ENCODE peak calls at places on chromosomes 11 and 22, in eight cellular contexts. H is nephron progenitor cell, C is keratinocyte, I is fibroblast of mammary gland, T is left ventricle myocardium inferior, W is OCI-LY7, A is IMR-90, Q is NB4. D is an unnamed sample.

GRCh38 chr11:118916842-118917388 is 8.8 kb downstream of the BCL9L start:
- DNase-seq in T (peak; percentile 75), C (no peak), W (no peak), A (peak; percentile 75), Q (no peak), H (peak; percentile 47), I (peak; percentile 91), D (peak; percentile 27)

GRCh38 chr22:23841736-23842404 is 3.1 kb upstream of the DERL3 start:
- DNase-seq in A (no peak), C (no peak), Q (no peak), T (no peak), H (peak; percentile 49), W (no peak), I (no peak), D (no peak)

GRCh38 chr11:73359930-73360742 is 16.1 kb upstream of the RELT start:
- DNase-seq in H (peak; percentile 45), I (peak; percentile 54), Q (peak; percentile 59), T (no peak), A (peak; percentile 49), W (peak; percentile 59), C (no peak), D (no peak)

GRCh38 chr11:130455493-130456127 is 7.2 kb downstream of the ADAMTS15 start:
- DNase-seq in Q (no peak), I (no peak), H (no peak), C (no peak), W (no peak), T (no peak), A (no peak), D (peak; percentile 42)

GRCh38 chr11:44016129-44016528 is 31.7 kb upstream of the ACCSL start:
- DNase-seq in I (peak; percentile 94), C (no peak), A (peak; percentile 67), T (peak; percentile 71), H (no peak), Q (peak; percentile 35), W (no peak), D (peak; percentile 30)

GRCh38 chr22:43171019-43171491 is 15.9 kb downstream of the TTLL12 start:
- DNase-seq in I (no peak), H (no peak), Q (no peak), C (no peak), T (no peak), W (no peak), A (no peak), D (no peak)

GRCh38 chr22:25644122-25644521 is 79.6 kb downstream of the GRK3 start:
- DNase-seq in I (no peak), H (no peak), C (no peak), Q (no peak), A (peak; percentile 6), T (peak; percentile 44), W (no peak), D (no peak)

GRCh38 chr11:102079625-102080024 is 30.6 kb upstream of the YAP1 start:
- DNase-seq in W (no peak), T (no peak), I (no peak), C (no peak), Q (no peak), H (no peak), A (no peak), D (no peak)

GRCh38 chr11:19311306-19312030 is 70.7 kb upstream of the E2F8 start:
- DNase-seq in C (no peak), I (peak; percentile 61), A (peak; percentile 50), Q (peak; percentile 57), H (peak; percentile 85), T (peak; percentile 52), W (peak; percentile 58), D (peak; percentile 78)

GRCh38 chr11:75200531-75200930 is 40.0 kb upstream of the TPBGL start:
- DNase-seq in A (no peak), T (no peak), H (no peak), W (no peak), I (no peak), Q (no peak), C (no peak), D (no peak)

GRCh38 chr11:66595245-66595904 is 2.4 kb downstream of the CCS start:
- DNase-seq in C (no peak), Q (peak; percentile 85), W (no peak), H (no peak), A (peak; percentile 76), T (peak; percentile 62), I (no peak), D (no peak)

GRCh38 chr11:109423114-109423859 is 1.3 kb downstream of the C11orf87 start:
- DNase-seq in A (no peak), C (no peak), H (peak; percentile 47), W (no peak), I (no peak), Q (peak; percentile 67), T (no peak), D (no peak)

GRCh38 chr11:33868646-33869461 is 23.0 kb downstream of the LMO2 start:
- DNase-seq in T (no peak), Q (no peak), W (no peak), I (no peak), C (no peak), A (no peak), H (peak; percentile 37), D (no peak)

GRCh38 chr11:57315491-57315890 is 9.3 kb downstream of the TNKS1BP1 start:
- DNase-seq in C (no peak), A (peak; percentile 61), Q (peak; percentile 44), I (peak; percentile 65), H (peak; percentile 36), T (no peak), W (no peak), D (no peak)

GRCh38 chr11:65977621-65978390 is 16.3 kb downstream of the SART1 start:
- DNase-seq in Q (no peak), H (no peak), A (no peak), T (no peak), I (no peak), W (no peak), C (no peak), D (no peak)

GRCh38 chr11:103994111-103994510 is 42.3 kb upstream of the DDI1 start:
- DNase-seq in Q (no peak), T (no peak), C (no peak), H (no peak), W (no peak), A (no peak), I (peak; percentile 61), D (no peak)

DNA sequence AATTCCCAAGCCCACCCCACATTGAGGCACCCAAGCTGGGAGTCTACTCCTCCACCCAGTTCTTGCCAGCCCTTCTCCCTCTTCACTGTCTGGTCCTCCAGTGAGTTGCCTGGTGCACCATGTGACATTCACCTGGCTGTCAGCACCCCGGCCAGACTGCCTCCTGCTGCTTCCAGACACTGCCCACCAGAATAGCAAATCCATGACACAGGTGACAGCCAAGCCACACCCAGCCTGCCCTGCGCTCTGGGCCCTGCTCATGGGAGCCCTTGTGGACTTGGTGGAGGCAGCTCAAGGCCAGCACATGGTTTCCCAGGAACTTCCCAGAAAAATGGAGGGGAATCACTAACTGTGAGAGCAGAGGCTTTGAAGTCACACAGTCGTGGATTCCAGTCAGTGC is 96.3 kb upstream of the CSNK2A3 start:
- DNase-seq in W (no peak), Q (no peak), I (no peak), A (no peak), T (no peak), C (no peak), H (no peak), D (no peak)
- TF ChIP-seq CTCF in W (no peak), Q (no peak), I (no peak), A (no peak), T (no peak), C (no peak), H (no peak), D (no peak)

DNA sequence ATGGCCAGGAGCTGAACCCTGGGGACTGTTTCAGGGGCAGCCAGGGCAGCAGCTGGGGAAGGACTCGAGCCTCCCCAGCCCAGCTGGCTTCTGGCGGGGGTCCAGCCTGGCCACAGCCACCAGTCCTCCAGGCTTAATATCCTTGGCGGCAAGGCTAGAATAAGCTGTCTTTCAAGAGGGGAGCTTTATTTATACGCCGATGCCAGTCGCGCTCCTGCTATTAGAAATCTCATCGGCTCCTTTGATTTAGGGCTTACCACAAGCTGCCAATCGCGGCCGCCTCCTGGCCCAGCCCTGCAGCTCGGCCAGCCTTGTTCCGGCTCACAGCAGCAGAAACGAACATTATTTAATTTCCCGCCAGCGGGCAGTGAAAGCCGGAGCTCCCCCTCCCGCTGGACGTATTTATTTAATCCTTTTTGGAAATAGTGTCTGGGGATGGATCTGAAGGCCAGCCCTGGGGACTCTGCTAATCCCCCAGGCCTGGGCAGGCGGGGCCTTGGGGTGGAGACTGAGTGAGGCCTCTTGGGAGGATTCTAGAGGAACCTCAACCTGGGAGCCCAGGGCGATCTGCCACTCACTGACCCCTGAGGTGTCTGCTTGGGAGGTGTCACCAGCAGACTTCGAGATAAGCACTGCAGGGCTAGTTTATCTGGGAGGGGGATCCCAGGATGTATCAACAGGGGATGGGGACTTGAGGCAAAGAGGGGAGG is 363.1 kb downstream of the MN1 start:
- DNase-seq in C (no peak), Q (peak; percentile 8), T (no peak), I (no peak), A (peak; percentile 9), W (no peak), H (peak; percentile 36), D (no peak)
- TF ChIP-seq CTCF in C (no peak), Q (no peak), T (no peak), I (no peak), A (no peak), W (no peak), H (no peak), D (no peak)

DNA sequence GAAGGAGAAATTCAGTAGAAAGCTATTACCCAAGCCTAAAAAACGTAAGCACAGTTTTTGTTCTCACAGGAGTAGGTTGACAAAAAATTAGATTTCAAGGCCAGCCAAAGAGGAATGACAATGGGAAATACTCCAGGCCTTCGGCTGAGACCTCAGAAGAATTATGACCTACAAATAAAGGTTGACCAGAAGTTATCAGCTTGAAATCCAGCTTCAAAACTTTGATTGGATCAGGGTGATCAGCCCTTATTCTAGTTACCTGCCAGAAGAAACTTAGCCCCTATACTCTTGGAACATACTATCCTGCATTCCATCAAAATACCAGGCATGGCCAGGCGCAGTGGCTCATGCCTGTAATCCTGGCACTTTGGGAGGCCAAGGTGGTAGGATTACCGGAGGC is 68.4 kb upstream of the PRODH start:
- DNase-seq in C (no peak), T (no peak), I (no peak), A (no peak), W (no peak), Q (no peak), H (no peak), D (no peak)
- TF ChIP-seq CTCF in C (no peak), T (no peak), I (no peak), A (no peak), W (no peak), Q (no peak), H (no peak), D (no peak)

GRCh38 chr22:20432244-20432686 is 5.4 kb downstream of the SCARF2 start:
- DNase-seq in Q (no peak), W (no peak), I (no peak), C (no peak), T (no peak), H (no peak), A (no peak), D (no peak)

GRCh38 chr22:20434264-20434751 is 3.3 kb downstream of the SCARF2 start:
- DNase-seq in A (no peak), I (no peak), H (no peak), Q (no peak), W (no peak), C (no peak), T (no peak), D (no peak)

GRCh38 chr22:20434773-20435172 is 2.9 kb downstream of the SCARF2 start:
- DNase-seq in H (no peak), Q (no peak), A (no peak), I (no peak), W (no peak), C (no peak), T (no peak), D (no peak)

GRCh38 chr22:20433191-20433590 is 4.4 kb downstream of the SCARF2 start:
- DNase-seq in H (no peak), A (no peak), C (no peak), W (no peak), Q (no peak), T (no peak), I (no peak), D (no peak)

GRCh38 chr22:20433686-20434241 is 3.9 kb downstream of the SCARF2 start:
- DNase-seq in A (no peak), W (no peak), H (no peak), C (no peak), I (no peak), T (no peak), Q (no peak), D (no peak)
- TF ChIP-seq CTCF in A (no peak), W (no peak), H (no peak), C (no peak), I (no peak), T (no peak), Q (no peak), D (no peak)

D was measured in mesothelial cell of epicardium.